ENCODE peak calls at places on chromosomes 16 and 17, in seven cellular contexts. D, E, Q, X, S, U and G are unnamed samples.

GRCh38 chr17:36657763-36658490 is 56.5 kb downstream of the MRM1 start:
- DNase-seq in S (peak; percentile 76), E (no peak), D (no peak), U (no peak), X (no peak), Q (no peak), G (no peak)

GRCh38 chr17:63740464-63741181 is 976 bp downstream of the STRADA start:
- DNase-seq in S (no peak), U (no peak), E (no peak), X (peak; percentile 45), Q (no peak), D (peak; percentile 56), G (no peak)

GRCh38 chr16:12459401-12459791 is 344.3 kb downstream of the CPPED1 start:
- DNase-seq in S (no peak), D (no peak), U (peak; percentile 67), E (no peak), X (no peak), Q (no peak), G (no peak)

GRCh38 chr17:18960803-18961511 is 9.0 kb downstream of the SLC5A10 start:
- DNase-seq in U (peak; percentile 89), D (peak; percentile 69), Q (peak; percentile 65), S (peak; percentile 95), X (peak; percentile 92), E (peak; percentile 16), G (no peak)

GRCh38 chr17:81419333-81419885 is 24.2 kb downstream of the BAHCC1 start:
- DNase-seq in X (no peak), D (peak; percentile 75), E (peak; percentile 49), U (peak; percentile 90), S (peak; percentile 98), Q (peak; percentile 85), G (peak; percentile 65)

GRCh38 chr17:76270127-76270592 is 5.0 kb downstream of the UBALD2 start:
- DNase-seq in D (no peak), U (peak; percentile 66), S (no peak), Q (no peak), E (no peak), X (no peak), G (no peak)

GRCh38 chr17:1860978-1861377 is 31.2 kb downstream of the RPA1 start:
- DNase-seq in U (peak; percentile 78), S (no peak), Q (no peak), E (no peak), D (no peak), X (no peak), G (no peak)

GRCh38 chr17:63911657-63912100 is 621 bp upstream of the CSHL1 start:
- DNase-seq in E (no peak), Q (no peak), S (no peak), X (peak; percentile 86), U (no peak), D (peak; percentile 10), G (no peak)

GRCh38 chr17:46159686-46160085 is 33.5 kb downstream of the KANSL1 start:
- DNase-seq in U (no peak), X (no peak), D (no peak), Q (no peak), S (no peak), E (no peak), G (no peak)

GRCh38 chr16:27405546-27406451 is 3.8 kb downstream of the IL21R start:
- DNase-seq in Q (no peak), S (peak; percentile 74), X (no peak), D (no peak), U (no peak), E (no peak), G (no peak)

GRCh38 chr16:27403601-27403992 is 1.6 kb downstream of the IL21R start:
- DNase-seq in X (no peak), S (no peak), E (no peak), D (no peak), U (no peak), Q (no peak), G (no peak)

GRCh38 chr16:27402964-27403600 is 1.1 kb downstream of the IL21R start:
- DNase-seq in X (no peak), U (no peak), E (no peak), S (no peak), D (no peak), Q (no peak), G (no peak)

GRCh38 chr16:27402569-27402963 is 592 bp downstream of the IL21R start:
- DNase-seq in D (no peak), S (no peak), E (no peak), Q (no peak), X (no peak), U (no peak), G (no peak)

DNA sequence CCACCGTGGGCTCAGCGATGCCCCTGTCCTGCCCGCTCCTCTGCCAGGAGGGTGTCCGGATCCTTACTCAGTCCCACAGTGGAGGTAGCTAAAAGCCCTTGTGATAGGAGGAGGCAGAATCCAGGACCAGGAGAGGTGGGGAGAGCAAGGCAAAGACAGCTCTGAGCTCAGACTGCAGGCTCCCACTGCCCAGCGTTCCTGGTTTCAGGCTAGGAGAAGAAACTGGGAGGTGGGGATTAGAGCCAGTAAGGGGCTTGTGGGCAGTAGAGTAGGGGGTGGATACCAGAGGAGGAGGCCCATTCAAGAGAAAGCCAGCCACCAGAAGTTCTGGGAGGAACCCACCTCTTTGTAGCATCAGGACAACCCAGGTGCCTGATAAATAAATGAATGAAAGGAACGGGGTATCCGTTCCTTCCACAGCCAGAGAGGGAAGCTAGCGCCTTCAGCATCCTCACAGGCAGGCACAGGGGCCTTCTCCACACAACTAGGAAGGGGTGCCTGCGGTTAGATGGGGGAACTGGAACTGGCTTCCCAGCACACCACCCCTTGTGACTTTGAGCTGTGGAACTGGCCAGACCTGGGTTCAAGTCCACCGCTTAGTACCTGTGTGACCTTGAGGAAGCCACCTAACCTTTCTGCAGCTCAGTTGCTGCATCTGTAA is 2.3 kb downstream of the IL21R start:
- DNase-seq in U (no peak), D (no peak), Q (no peak), S (no peak), E (no peak), X (no peak), G (no peak)
- H3K4me3 ChIP-seq in U (no peak overlapping the region), D (no peak overlapping the region), Q (no peak overlapping the region), S (no peak overlapping the region), E (no peak overlapping the region), X (no peak overlapping the region), G (no peak overlapping the region)

DNA sequence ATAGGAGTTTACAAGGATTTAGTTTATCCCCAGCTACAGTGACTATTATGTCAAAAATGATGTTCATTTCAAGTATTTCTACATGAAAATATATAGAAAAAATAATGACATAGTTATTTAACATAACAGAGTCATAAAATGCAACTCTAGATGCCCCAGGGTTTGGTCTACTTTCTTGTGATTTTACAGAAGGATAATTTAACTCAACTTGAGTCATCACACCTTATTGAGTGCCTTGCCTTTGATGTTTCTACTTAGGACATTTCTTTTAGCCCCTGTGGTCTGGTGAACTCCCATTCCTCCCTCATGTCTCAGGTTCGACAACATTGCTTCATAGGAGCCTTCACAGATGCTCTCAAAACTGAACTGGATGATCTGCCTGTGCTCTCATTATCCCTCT is 2.0 kb downstream of the KRT20 start:
- DNase-seq in D (no peak), U (no peak), X (no peak), E (no peak), Q (no peak), S (no peak), G (no peak)
- H3K4me3 ChIP-seq in D (no peak overlapping the region), U (no peak overlapping the region), X (no peak overlapping the region), E (no peak overlapping the region), Q (no peak overlapping the region), S (no peak overlapping the region), G (no peak overlapping the region)

GRCh38 chr16:88303890-88304819 is 78.6 kb upstream of the ZNF469 start:
- DNase-seq in S (peak; percentile 84), X (no peak), D (no peak), Q (no peak), E (peak; percentile 76), U (peak; percentile 51), G (peak; percentile 49)
- H3K4me3 ChIP-seq in S (no peak overlapping the region), X (no peak overlapping the region), D (no peak overlapping the region), Q (no peak overlapping the region), E (no peak overlapping the region), U (no peak overlapping the region), G (no peak overlapping the region)

GRCh38 chr16:46762583-46762982 is 14.4 kb upstream of the MYLK3 start:
- DNase-seq in D (no peak), Q (no peak), S (no peak), E (no peak), X (no peak), U (no peak), G (no peak)
- H3K4me3 ChIP-seq in D (no peak overlapping the region), Q (no peak overlapping the region), S (no peak overlapping the region), E (no peak overlapping the region), X (no peak overlapping the region), U (peak overlapping the region; percentile 59), G (no peak overlapping the region)

GRCh38 chr16:20676867-20677266 is 20.6 kb downstream of the ACSM1 start:
- DNase-seq in U (no peak), S (no peak), D (no peak), Q (no peak), X (peak; percentile 1), E (no peak), G (no peak)
- H3K4me3 ChIP-seq in U (no peak overlapping the region), S (no peak overlapping the region), D (no peak overlapping the region), Q (peak overlapping the region; percentile 47), X (no peak overlapping the region), E (no peak overlapping the region), G (no peak overlapping the region)

GRCh38 chr17:78716292-78716691 is 65.8 kb downstream of the CYTH1 start:
- DNase-seq in Q (no peak), X (no peak), D (no peak), U (no peak), E (no peak), S (no peak), G (no peak)
- H3K4me3 ChIP-seq in Q (peak overlapping the region; percentile 48), X (no peak overlapping the region), D (no peak overlapping the region), U (peak overlapping the region; percentile 80), E (no peak overlapping the region), S (no peak overlapping the region), G (no peak overlapping the region)